ENCODE peak calls at places on chromosomes 5 and 9, in ten cellular contexts. H is PC-9; M is transverse colon; Z is aorta; V is pancreas; N is hepatocyte; C is heart left ventricle; G is CD8-positive, alpha-beta T cell; P is ascending aorta; I is left ventricle myocardium inferior. S is an unnamed sample. For H3K36me3, the result is how much of the 10 kb centered on the place peaks cover.

GRCh38 chr5:143554194-143554717 is 150.8 kb upstream of the NR3C1 start:
- DNase-seq in H (no peak), M (no peak), Z (no peak), V (no peak), N (no peak), C (no peak), G (no peak), P (no peak), I (no peak), S (no peak)

GRCh38 chr9:29322240-29322639 is 1749.0 kb upstream of the C9orf72 start:
- DNase-seq in H (no peak), M (no peak), Z (no peak), V (no peak), N (no peak), C (no peak), G (no peak), P (no peak), I (no peak), S (no peak)

GRCh38 chr5:1376921-1377320 is 32.0 kb upstream of the CLPTM1L start:
- DNase-seq in H (no peak), M (no peak), Z (peak), V (no peak), N (no peak), C (no peak), G (no peak), P (no peak), I (no peak), S (no peak)

GRCh38 chr5:126988021-126988569 is 42.3 kb downstream of the MARCHF3 start:
- DNase-seq in H (no peak), M (no peak), Z (no peak), V (no peak), N (no peak), C (no peak), G (no peak), P (no peak), I (no peak), S (no peak)

GRCh38 chr5:60679816-60680215 is 20.1 kb downstream of the DEPDC1B start:
- DNase-seq in H (no peak), M (no peak), Z (no peak), V (no peak), N (no peak), C (no peak), G (no peak), P (no peak), I (no peak), S (no peak)

GRCh38 chr5:9452181-9452580 is 93.7 kb downstream of the SEMA5A start:
- DNase-seq in H (no peak), M (no peak), Z (no peak), V (no peak), N (no peak), C (no peak), G (no peak), P (no peak), I (no peak), S (no peak)

GRCh38 chr9:135037521-135038250 is 49.8 kb upstream of the OLFM1 start:
- DNase-seq in H (no peak), M (no peak), Z (peak), V (no peak), N (no peak), C (peak), G (no peak), P (peak), I (no peak), S (no peak)

GRCh38 chr9:116260531-116260930 is 106.9 kb downstream of the PAPPA start:
- DNase-seq in H (no peak), M (no peak), Z (no peak), V (no peak), N (no peak), C (no peak), G (no peak), P (no peak), I (no peak), S (no peak)

GRCh38 chr9:121566401-121567141 is 66.9 kb upstream of the GGTA1 start:
- DNase-seq in H (no peak), M (peak), Z (peak), V (no peak), N (no peak), C (peak), G (no peak), P (peak), I (peak), S (peak)

GRCh38 chr9:127904888-127905728 is 5.7 kb upstream of the ST6GALNAC6 start:
- DNase-seq in H (no peak), M (peak), Z (no peak), V (no peak), N (no peak), C (no peak), G (peak), P (no peak), I (no peak), S (no peak)

GRCh38 chr5:166340039-166340438 is 1951.4 kb upstream of the WWC1 start:
- DNase-seq in H (no peak), M (no peak), Z (no peak), V (no peak), N (no peak), C (no peak), G (no peak), P (no peak), I (no peak), S (no peak)

GRCh38 chr5:124054564-124054963 is 542.6 kb downstream of the CSNK1G3 start:
- DNase-seq in H (no peak), M (no peak), Z (no peak), V (no peak), N (no peak), C (no peak), G (no peak), P (no peak), I (no peak), S (no peak)

GRCh38 chr5:74041913-74042312 is 415.9 kb downstream of the ARHGEF28 start:
- DNase-seq in H (no peak), M (no peak), Z (no peak), V (no peak), N (no peak), C (no peak), G (no peak), P (no peak), I (no peak), S (no peak)

GRCh38 chr9:109585841-109586240 is 87.7 kb upstream of the PTPN3 start:
- DNase-seq in H (no peak), M (no peak), Z (no peak), V (no peak), N (no peak), C (no peak), G (no peak), P (no peak), I (no peak), S (no peak)

GRCh38 chr9:71885467-71885866 is 25.5 kb downstream of the ABHD17B start:
- DNase-seq in H (no peak), M (no peak), Z (no peak), V (no peak), N (no peak), C (no peak), G (no peak), P (no peak), I (no peak), S (no peak)

GRCh38 chr5:43680286-43680685 is 77.3 kb downstream of the NNT start:
- DNase-seq in H (no peak), M (no peak), Z (no peak), V (no peak), N (no peak), C (no peak), G (no peak), P (no peak), I (no peak), S (no peak)

GRCh38 chr5:145495741-145496140 is 339.4 kb downstream of the PRELID2 start:
- DNase-seq in H (no peak), M (no peak), Z (no peak), V (no peak), N (peak), C (no peak), G (no peak), P (peak), I (no peak), S (no peak)

GRCh38 chr5:159961176-159961689 is 45.0 kb downstream of the ADRA1B start:
- DNase-seq in H (no peak), M (no peak), Z (no peak), V (no peak), N (no peak), C (no peak), G (no peak), P (no peak), I (no peak), S (no peak)

GRCh38 chr9:85401998-85402397 is 339.8 kb downstream of the AGTPBP1 start:
- DNase-seq in H (no peak), M (no peak), Z (no peak), V (no peak), N (no peak), C (no peak), G (no peak), P (no peak), I (no peak), S (no peak)

GRCh38 chr5:74040065-74040551 is 414.1 kb downstream of the ARHGEF28 start:
- DNase-seq in H (no peak), M (no peak), Z (no peak), V (no peak), N (peak), C (peak), G (no peak), P (no peak), I (no peak), S (no peak)

GRCh38 chr5:177500685-177501522 is 3.5 kb upstream of the PDLIM7 start:
- DNase-seq in H (peak), M (peak), Z (peak), V (peak), N (peak), C (peak), G (peak), P (peak), I (peak), S (peak)

GRCh38 chr9:69571032-69571431 is 101.1 kb downstream of the APBA1 start:
- DNase-seq in H (no peak), M (no peak), Z (no peak), V (no peak), N (no peak), C (no peak), G (no peak), P (no peak), I (no peak), S (no peak)

GRCh38 chr5:116084231-116084630 is 594 bp upstream of the COMMD10 start:
- DNase-seq in H (peak), M (peak), Z (no peak), V (no peak), N (peak), C (no peak), G (no peak), P (no peak), I (no peak), S (peak)

GRCh38 chr9:38362912-38363588 is 29.5 kb upstream of the ALDH1B1 start:
- DNase-seq in H (peak), M (peak), Z (peak), V (peak), N (peak), C (peak), G (no peak), P (peak), I (no peak), S (peak)

GRCh38 chr5:172869734-172870133 is 35.7 kb downstream of the ERGIC1 start:
- DNase-seq in H (no peak), M (no peak), Z (no peak), V (no peak), N (no peak), C (no peak), G (no peak), P (no peak), I (no peak), S (no peak)

GRCh38 chr5:95620030-95620869 is at the start of gene GPR150:
- DNase-seq in H (peak), M (peak), Z (peak), V (peak), N (peak), C (peak), G (peak), P (peak), I (peak), S (peak)

GRCh38 chr5:63963080-63963735 is 963 bp upstream of the HTR1A start:
- DNase-seq in H (peak), M (peak), Z (no peak), V (peak), N (peak), C (no peak), G (no peak), P (no peak), I (no peak), S (peak)

GRCh38 chr9:137021979-137022619 is 5.9 kb downstream of the ABCA2 start:
- DNase-seq in H (peak), M (peak), Z (peak), V (no peak), N (peak), C (no peak), G (peak), P (no peak), I (no peak), S (peak)

GRCh38 chr5:55173696-55174101 is 722 bp upstream of the CDC20B start:
- DNase-seq in H (no peak), M (no peak), Z (no peak), V (no peak), N (no peak), C (no peak), G (no peak), P (no peak), I (no peak), S (peak)

GRCh38 chr5:55172937-55173695 is at the start of gene CDC20B:
- DNase-seq in H (peak), M (peak), Z (peak), V (peak), N (peak), C (peak), G (peak), P (peak), I (peak), S (peak)

GRCh38 chr5:55176176-55176818 is 3.3 kb upstream of the CDC20B start:
- DNase-seq in H (peak), M (peak), Z (peak), V (peak), N (peak), C (peak), G (no peak), P (no peak), I (peak), S (peak)

GRCh38 chr5:55177078-55177477 is 4.1 kb upstream of the CDC20B start:
- DNase-seq in H (no peak), M (no peak), Z (no peak), V (no peak), N (no peak), C (no peak), G (no peak), P (no peak), I (no peak), S (no peak)

GRCh38 chr5:55175781-55176175 is 2.8 kb upstream of the CDC20B start:
- DNase-seq in H (no peak), M (no peak), Z (no peak), V (no peak), N (no peak), C (no peak), G (no peak), P (no peak), I (no peak), S (peak)
- H3K4me3 ChIP-seq in H (peak), M (peak), Z (no peak), V (no peak), N (peak), C (peak), G (no peak), P (peak), I (peak), S (peak)

DNA sequence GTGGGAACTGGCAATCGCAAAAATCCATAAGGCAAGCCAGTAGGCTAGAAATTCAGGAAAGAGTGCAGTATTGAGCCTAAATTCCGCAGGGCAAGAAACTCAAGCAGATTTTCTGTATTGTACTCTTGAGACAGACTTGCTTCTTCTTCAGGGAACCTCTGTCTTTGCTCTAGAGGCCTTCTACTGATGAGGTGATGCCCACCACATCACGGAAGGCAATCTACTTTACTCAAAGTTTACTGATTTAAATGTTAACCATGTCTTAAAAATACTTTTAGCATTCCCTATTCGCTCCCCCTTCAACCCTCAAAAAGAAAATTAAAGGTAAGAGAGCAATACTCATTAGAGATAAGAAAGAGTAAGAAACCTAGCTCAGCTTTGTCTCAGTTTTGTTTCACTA is 11.3 kb downstream of the IL7R start:
- DNase-seq in H (no peak), M (no peak), Z (no peak), V (no peak), N (no peak), C (no peak), G (no peak), P (no peak), I (no peak), S (no peak)
- H3K36me3 ChIP-seq in H (under half), M (under half), Z (under half), V (under half), N (under half), C (under half), G (half or more), P (under half), I (under half), S (under half)

GRCh38 chr5:121500262-121500792 is 351.4 kb upstream of the FTMT start:
- DNase-seq in H (no peak), M (no peak), Z (no peak), V (no peak), N (no peak), C (no peak), G (no peak), P (no peak), I (no peak), S (no peak)
- H3K4me3 ChIP-seq in H (no peak), M (no peak), Z (no peak), V (no peak), N (no peak), C (no peak), G (no peak), P (no peak), I (no peak), S (no peak)

DNA sequence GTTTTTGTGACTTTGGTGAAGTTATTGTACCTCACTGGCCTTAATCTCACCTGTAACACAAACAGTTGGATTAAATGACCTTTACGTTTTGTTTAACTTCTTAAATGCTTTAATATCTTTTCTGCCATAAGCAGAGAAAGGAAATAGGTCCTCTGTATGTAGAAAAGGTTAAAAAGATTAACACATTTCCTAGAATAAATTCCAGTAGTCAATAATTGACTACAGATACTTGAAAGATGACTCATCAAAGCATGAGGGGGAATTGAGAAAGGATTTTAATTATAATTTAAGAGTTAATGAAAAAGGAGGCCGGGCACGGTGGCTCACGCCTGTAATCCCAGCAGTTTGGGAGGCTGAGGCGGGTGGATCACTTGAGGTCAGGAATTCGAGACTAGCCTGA is 35.8 kb upstream of the CMYA5 start:
- DNase-seq in H (no peak), M (no peak), Z (no peak), V (no peak), N (no peak), C (no peak), G (no peak), P (no peak), I (no peak), S (no peak)
- H3K36me3 ChIP-seq in H (under half), M (under half), Z (under half), V (under half), N (under half), C (half or more), G (under half), P (under half), I (under half), S (under half)

GRCh38 chr5:179818746-179819295 is 1.9 kb upstream of the SQSTM1 start:
- DNase-seq in H (peak), M (peak), Z (peak), V (peak), N (peak), C (peak), G (peak), P (peak), I (peak), S (peak)
- H3K4me3 ChIP-seq in H (peak), M (peak), Z (peak), V (no peak), N (no peak), C (peak), G (peak), P (peak), I (peak), S (peak)